ENCODE peak calls at places on chromosomes 7 and 10, in seven cellular contexts. Z, X, R, U, J, L and N are unnamed samples.

GRCh38 chr7:141920281-141920680 is 4.1 kb downstream of the OR9A4 start:
- DNase-seq in Z (no peak), X (no peak), R (no peak), U (no peak), J (no peak), L (no peak), N (peak; percentile 85)

GRCh38 chr7:375901-376305 is 85.9 kb downstream of the FOXL3 start:
- DNase-seq in Z (no peak), X (no peak), R (no peak), U (no peak), J (peak; percentile 4), L (no peak), N (no peak)

GRCh38 chr10:110781139-110781538 is 90.6 kb upstream of the PDCD4 start:
- DNase-seq in Z (no peak), X (no peak), R (no peak), U (no peak), J (no peak), L (no peak), N (no peak)

GRCh38 chr7:108190891-108191290 is 60.7 kb upstream of the LAMB4 start:
- DNase-seq in Z (peak; percentile 62), X (no peak), R (no peak), U (no peak), J (no peak), L (no peak), N (no peak)

GRCh38 chr10:71773221-71773971 is at the start of gene VSIR:
- DNase-seq in Z (peak; percentile 64), X (peak; percentile 47), R (peak; percentile 88), U (peak; percentile 58), J (peak; percentile 82), L (peak; percentile 33), N (peak; percentile 94)

GRCh38 chr10:24944512-24945255 is 7.7 kb downstream of the PRTFDC1 start:
- DNase-seq in Z (peak; percentile 92), X (peak; percentile 87), R (peak; percentile 13), U (no peak), J (peak; percentile 44), L (no peak), N (peak; percentile 94)

GRCh38 chr10:133391761-133392518 is 2.0 kb upstream of the MTG1 start:
- DNase-seq in Z (no peak), X (no peak), R (peak; percentile 42), U (no peak), J (no peak), L (no peak), N (no peak)

GRCh38 chr10:11642558-11642957 is 31.1 kb upstream of the USP6NL start:
- DNase-seq in Z (no peak), X (no peak), R (no peak), U (no peak), J (no peak), L (no peak), N (no peak)

GRCh38 chr10:115985696-115986095 is 287.3 kb downstream of the GFRA1 start:
- DNase-seq in Z (no peak), X (no peak), R (no peak), U (no peak), J (no peak), L (no peak), N (no peak)

GRCh38 chr7:89661876-89662275 is 492.4 kb upstream of the STEAP1 start:
- DNase-seq in Z (no peak), X (no peak), R (no peak), U (no peak), J (no peak), L (no peak), N (no peak)

GRCh38 chr7:96708872-96709271 is 774 bp downstream of the SEM1 start:
- DNase-seq in Z (no peak), X (no peak), R (no peak), U (no peak), J (no peak), L (no peak), N (no peak)

GRCh38 chr10:30384791-30385201 is 35.7 kb upstream of the MTPAP start:
- DNase-seq in Z (peak; percentile 38), X (peak; percentile 14), R (peak; percentile 48), U (no peak), J (peak; percentile 13), L (no peak), N (peak; percentile 71)

GRCh38 chr7:27843584-27844305 is 103.8 kb downstream of the TAX1BP1 start:
- DNase-seq in Z (no peak), X (no peak), R (no peak), U (no peak), J (no peak), L (no peak), N (no peak)

GRCh38 chr10:97762056-97762455 is 9.7 kb downstream of the SFRP5 start:
- DNase-seq in Z (no peak), X (no peak), R (no peak), U (no peak), J (no peak), L (no peak), N (no peak)

GRCh38 chr10:114206902-114207301 is 27.7 kb downstream of the TDRD1 start:
- DNase-seq in Z (no peak), X (no peak), R (no peak), U (no peak), J (no peak), L (no peak), N (peak; percentile 24)

GRCh38 chr7:108078156-108078781 is 51.9 kb downstream of the LAMB4 start:
- DNase-seq in Z (peak; percentile 55), X (peak; percentile 52), R (no peak), U (no peak), J (no peak), L (no peak), N (peak; percentile 65)

GRCh38 chr10:5477948-5478693 is 21.2 kb downstream of the CALML5 start:
- DNase-seq in Z (no peak), X (no peak), R (no peak), U (no peak), J (no peak), L (no peak), N (no peak)

GRCh38 chr10:29415876-29416275 is 127.0 kb downstream of the LYZL1 start:
- DNase-seq in Z (no peak), X (peak; percentile 66), R (no peak), U (no peak), J (no peak), L (no peak), N (no peak)

GRCh38 chr10:11437391-11438241 is 173.8 kb downstream of the USP6NL start:
- DNase-seq in Z (no peak), X (no peak), R (no peak), U (no peak), J (no peak), L (no peak), N (no peak)

GRCh38 chr10:20582041-20582440 is 315.1 kb downstream of the NEBL start:
- DNase-seq in Z (no peak), X (no peak), R (no peak), U (no peak), J (no peak), L (no peak), N (no peak)

GRCh38 chr7:18623389-18623788 is 127.8 kb downstream of the HDAC9 start:
- DNase-seq in Z (no peak), X (no peak), R (no peak), U (no peak), J (no peak), L (no peak), N (peak; percentile 26)

GRCh38 chr10:76082956-76083355 is 651.5 kb downstream of the LRMDA start:
- DNase-seq in Z (peak; percentile 69), X (peak; percentile 83), R (no peak), U (no peak), J (no peak), L (no peak), N (peak; percentile 74)

GRCh38 chr10:117503170-117503885 is 39.2 kb upstream of the EMX2 start:
- DNase-seq in Z (peak; percentile 18), X (no peak), R (peak; percentile 44), U (no peak), J (no peak), L (no peak), N (no peak)
- TF ChIP-seq CTCF in Z (no peak), X (no peak), R (no peak), U (no peak), J (no peak), L (no peak), N (no peak)

GRCh38 chr10:125156739-125157472 is 3.5 kb downstream of the CTBP2 start:
- DNase-seq in Z (no peak), X (no peak), R (no peak), U (no peak), J (peak; percentile 82), L (no peak), N (no peak)
- H3K4me3 ChIP-seq in Z (no peak overlapping the region), X (peak overlapping the region; percentile 68), R (no peak overlapping the region), U (peak overlapping the region; percentile 93), J (no peak overlapping the region), L (peak overlapping the region; percentile 70), N (peak overlapping the region; percentile 75)

DNA sequence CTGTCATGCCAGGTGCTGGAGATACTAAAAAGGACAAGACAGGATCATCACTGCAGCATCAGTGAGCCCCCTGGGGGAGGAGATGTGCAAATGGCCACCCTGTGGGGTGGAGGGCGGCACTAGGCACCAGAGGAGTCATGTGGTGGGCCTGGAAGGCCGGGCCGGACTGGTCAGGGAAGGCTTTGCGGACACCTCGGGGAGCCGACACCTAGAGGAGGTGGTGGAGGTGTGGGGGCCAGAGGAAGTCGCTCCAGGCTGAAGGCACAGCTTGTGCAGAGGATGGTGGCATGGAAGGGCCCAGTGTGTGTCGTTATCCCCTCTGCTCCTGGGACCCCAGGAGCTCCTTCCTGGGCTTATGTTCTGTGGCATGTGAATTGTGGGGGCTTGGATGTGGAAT is 437.7 kb downstream of the RPS24 start:
- DNase-seq in Z (no peak), X (no peak), R (no peak), U (no peak), J (no peak), L (no peak), N (no peak)
- TF ChIP-seq CTCF in Z (peak; percentile 3), X (no peak), R (no peak), U (no peak), J (no peak), L (no peak), N (no peak)

GRCh38 chr10:15176269-15176668 is 7.8 kb upstream of the NMT2 start:
- DNase-seq in Z (no peak), X (no peak), R (no peak), U (no peak), J (no peak), L (no peak), N (no peak)
- H3K4me3 ChIP-seq in Z (no peak overlapping the region), X (no peak overlapping the region), R (no peak overlapping the region), U (no peak overlapping the region), J (no peak overlapping the region), L (no peak overlapping the region), N (no peak overlapping the region)